ENCODE peak calls at places on chromosomes 7 and 10, in seven cellular contexts. V is A549, H is stomach, B is ovary, Q is K562, Z is sigmoid colon, Y is transverse colon. T is an unnamed sample.

GRCh38 chr10:118343115-118343514 is 991 bp upstream of the FAM204A start:
- DNase-seq in V (peak; percentile 5), H (no peak), Q (no peak), Y (no peak), Z (no peak), B (no peak), T (no peak)

GRCh38 chr10:86586516-86586915 is 64.9 kb upstream of the WAPL start:
- DNase-seq in V (no peak), Y (no peak), H (no peak), B (no peak), Z (no peak), Q (no peak), T (no peak)

GRCh38 chr10:62502995-62503613 is 128.9 kb downstream of the ZNF365 start:
- DNase-seq in Z (no peak), H (no peak), V (no peak), B (no peak), Q (no peak), Y (no peak), T (peak; percentile 28)

GRCh38 chr7:87599336-87599735 is 1.3 kb downstream of the ABCB1 start:
- DNase-seq in H (peak; percentile 28), V (no peak), Y (peak; percentile 53), B (no peak), Q (no peak), Z (no peak), T (no peak)

GRCh38 chr7:77331938-77332695 is 84.0 kb downstream of the GSAP start:
- DNase-seq in Z (peak; percentile 84), B (peak; percentile 66), Q (peak; percentile 82), Y (peak; percentile 50), V (peak; percentile 74), H (peak; percentile 58), T (peak; percentile 78)

GRCh38 chr10:131048595-131048994 is 262.9 kb downstream of the TCERG1L start:
- DNase-seq in B (no peak), V (no peak), Y (no peak), Z (no peak), H (no peak), Q (no peak), T (no peak)

GRCh38 chr10:80465839-80466590 is 11.9 kb downstream of the TSPAN14 start:
- DNase-seq in B (no peak), Q (no peak), Y (no peak), H (no peak), V (no peak), Z (no peak), T (no peak)

GRCh38 chr7:94763268-94763667 is 107.3 kb upstream of the SGCE start:
- DNase-seq in Q (no peak), H (no peak), V (no peak), B (no peak), Z (peak; percentile 76), Y (no peak), T (no peak)

GRCh38 chr7:2104716-2105115 is 128.0 kb downstream of the MAD1L1 start:
- DNase-seq in Q (no peak), H (no peak), Z (no peak), V (no peak), B (peak; percentile 76), Y (no peak), T (no peak)

GRCh38 chr10:73424478-73424877 is 8.9 kb downstream of the MSS51 start:
- DNase-seq in B (no peak), Q (no peak), Z (no peak), Y (no peak), V (no peak), H (no peak), T (no peak)

GRCh38 chr10:19592276-19592675 is 224.0 kb upstream of the PLXDC2 start:
- DNase-seq in V (no peak), Z (no peak), H (no peak), Y (no peak), B (no peak), Q (no peak), T (no peak)

GRCh38 chr7:105036217-105037168 is 22.5 kb downstream of the KMT2E start:
- DNase-seq in Q (no peak), Y (no peak), B (no peak), Z (no peak), V (no peak), H (no peak), T (no peak)

GRCh38 chr10:2980791-2981360 is 86.5 kb upstream of the PFKP start:
- DNase-seq in B (no peak), H (no peak), Z (no peak), Y (no peak), Q (no peak), V (no peak), T (no peak)

GRCh38 chr10:93393231-93393630 is 88.9 kb downstream of the MYOF start:
- DNase-seq in Y (no peak), Q (no peak), H (no peak), V (no peak), B (no peak), Z (no peak), T (no peak)

GRCh38 chr7:140261522-140261921 is 84.7 kb upstream of the KDM7A start:
- DNase-seq in B (no peak), H (no peak), Z (no peak), Y (no peak), V (no peak), Q (no peak), T (no peak)

GRCh38 chr10:26486985-26487850 is 49.1 kb downstream of the APBB1IP start:
- DNase-seq in H (no peak), Z (no peak), V (peak; percentile 76), Q (no peak), B (no peak), Y (peak; percentile 17), T (peak; percentile 51)

GRCh38 chr10:70537398-70538194 is 59.0 kb downstream of the PALD1 start:
- DNase-seq in Z (no peak), H (peak; percentile 36), B (no peak), Y (peak; percentile 62), V (peak; percentile 21), Q (peak; percentile 68), T (no peak)

GRCh38 chr7:95527033-95527775 is 41.5 kb downstream of the ASB4 start:
- DNase-seq in V (peak; percentile 73), Y (peak; percentile 48), Z (peak; percentile 74), H (no peak), B (peak; percentile 54), Q (peak; percentile 74), T (no peak)

GRCh38 chr10:10938676-10939075 is 79.0 kb upstream of the CELF2 start:
- DNase-seq in Q (no peak), V (no peak), Z (no peak), H (no peak), B (no peak), Y (no peak), T (no peak)

GRCh38 chr7:91852263-91852741 is 28.2 kb downstream of the MTERF1 start:
- DNase-seq in Q (peak; percentile 51), B (no peak), H (no peak), Y (no peak), V (no peak), Z (no peak), T (no peak)

DNA sequence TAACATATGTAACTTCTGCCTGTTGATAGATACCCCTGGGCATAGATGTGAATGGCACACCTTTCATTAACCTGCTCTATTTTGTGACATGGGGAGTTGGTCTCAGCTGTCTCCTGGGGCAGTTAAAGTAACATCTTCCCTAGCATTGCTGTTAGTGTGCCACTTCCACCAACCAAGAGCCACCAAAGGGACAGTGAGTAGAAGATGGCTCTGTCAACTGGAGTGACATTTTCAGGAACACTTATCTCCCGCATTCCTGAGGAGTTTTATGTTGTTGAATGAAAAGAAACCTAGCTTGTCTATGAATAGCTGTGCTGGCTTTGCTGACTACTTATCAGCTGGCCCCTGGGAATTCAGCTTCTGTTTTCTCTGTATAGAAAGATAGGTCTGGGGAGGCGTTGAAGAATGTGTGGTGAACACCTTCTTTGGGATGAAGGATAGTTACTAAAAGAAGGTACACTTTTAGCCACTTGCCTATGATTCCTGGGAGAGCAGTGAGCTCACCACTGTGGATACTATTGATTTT is 7.4 kb downstream of the STARD3NL start:
- DNase-seq in Q (peak; percentile 16), Y (no peak), B (no peak), H (no peak), Z (no peak), V (no peak), T (no peak)
- TF ChIP-seq EP300 in Q (no peak), Y (no peak), B (no peak), H (no peak), Z (no peak), V (no peak), T (no peak)

GRCh38 chr10:78388331-78389050 is 354.8 kb downstream of the RPS24 start:
- DNase-seq in V (no peak), B (no peak), Z (no peak), H (no peak), Q (no peak), Y (no peak), T (no peak)

GRCh38 chr10:78390051-78390450 is 356.4 kb downstream of the RPS24 start:
- DNase-seq in H (no peak), B (no peak), Q (no peak), Z (no peak), V (no peak), Y (no peak), T (no peak)

GRCh38 chr10:78393094-78393493 is 359.4 kb downstream of the RPS24 start:
- DNase-seq in V (no peak), Q (no peak), Y (no peak), B (no peak), Z (no peak), H (no peak), T (no peak)

GRCh38 chr10:78389419-78389818 is 355.8 kb downstream of the RPS24 start:
- DNase-seq in H (no peak), Y (no peak), B (no peak), V (no peak), Q (no peak), Z (no peak), T (no peak)

GRCh38 chr10:78390817-78391216 is 357.2 kb downstream of the RPS24 start:
- DNase-seq in H (no peak), Y (no peak), V (no peak), Z (no peak), B (no peak), Q (no peak), T (no peak)
- H3K4me1 ChIP-seq in H (no peaks in the 10 kb centered on the region), Y (no peaks in the 10 kb centered on the region), V (no peaks in the 10 kb centered on the region), Z (no peaks in the 10 kb centered on the region), B (no peaks in the 10 kb centered on the region), Q (no peaks in the 10 kb centered on the region), T (no peaks in the 10 kb centered on the region)

GRCh38 chr7:108598858-108599257 is 29.2 kb downstream of the DNAJB9 start:
- DNase-seq in H (no peak), V (no peak), B (no peak), Y (no peak), Q (no peak), Z (no peak), T (no peak)
- TF ChIP-seq EP300 in H (no peak), V (no peak), B (no peak), Y (no peak), Q (no peak), Z (no peak), T (no peak)

GRCh38 chr10:5616871-5617270 is 49.5 kb downstream of the ASB13 start:
- DNase-seq in V (no peak), H (no peak), Q (no peak), Y (no peak), Z (peak; percentile 81), B (no peak), T (no peak)

GRCh38 chr10:5616046-5616445 is 50.3 kb downstream of the ASB13 start:
- DNase-seq in Z (no peak), Q (no peak), B (no peak), H (no peak), V (no peak), Y (no peak), T (no peak)

GRCh38 chr10:5618042-5618441 is 48.4 kb downstream of the ASB13 start:
- DNase-seq in Q (no peak), B (no peak), Y (no peak), H (no peak), V (no peak), Z (no peak), T (no peak)

GRCh38 chr10:5618829-5619228 is 47.6 kb downstream of the ASB13 start:
- DNase-seq in V (no peak), Z (peak; percentile 87), H (no peak), Y (no peak), Q (no peak), B (peak; percentile 41), T (peak; percentile 71)

GRCh38 chr10:5617521-5617920 is 48.9 kb downstream of the ASB13 start:
- DNase-seq in H (no peak), V (no peak), Z (no peak), Q (no peak), Y (no peak), B (no peak), T (no peak)
- H3K4me1 ChIP-seq in H (peaks cover 26% of the 10 kb centered on the region), V (peaks cover 41% of the 10 kb centered on the region), Z (no peaks in the 10 kb centered on the region), Q (peaks cover 8% of the 10 kb centered on the region), Y (peaks cover 13% of the 10 kb centered on the region), B (peaks cover 36% of the 10 kb centered on the region), T (peaks cover 71% of the 10 kb centered on the region)

T was measured in tibial nerve.